ENCODE peak calls at places on chromosome 7, in four cellular contexts. Q is HepG2, W is K562, I is H1. H is an unnamed sample.

GRCh38 chr7:146655928-146656797 is 539.6 kb downstream of the CNTNAP2 start:
- DNase-seq in Q (no peak), W (no peak), I (no peak), H (no peak)

GRCh38 chr7:8435120-8435519 is 1.7 kb downstream of the NXPH1 start:
- DNase-seq in Q (no peak), W (no peak), I (no peak), H (no peak)

GRCh38 chr7:3310884-3311283 is 9.8 kb downstream of the SDK1 start:
- DNase-seq in Q (no peak), W (no peak), I (no peak), H (no peak)

GRCh38 chr7:8761731-8762130 is 328.3 kb downstream of the NXPH1 start:
- DNase-seq in Q (no peak), W (no peak), I (no peak), H (no peak)

GRCh38 chr7:93944673-93945072 is 23.1 kb downstream of the GNG11 start:
- DNase-seq in Q (no peak), W (no peak), I (no peak), H (no peak)

GRCh38 chr7:32892521-32893224 is 1.1 kb upstream of the KBTBD2 start:
- DNase-seq in Q (no peak), W (no peak), I (no peak), H (peak; percentile 4)

GRCh38 chr7:75808106-75808505 is 5.5 kb downstream of the CCL24 start:
- DNase-seq in Q (no peak), W (no peak), I (no peak), H (no peak)

GRCh38 chr7:80098795-80099194 is 35.8 kb upstream of the GNAI1 start:
- DNase-seq in Q (no peak), W (no peak), I (no peak), H (no peak)

GRCh38 chr7:46934198-46934825 is 647.6 kb downstream of the TNS3 start:
- DNase-seq in Q (no peak), W (no peak), I (no peak), H (no peak)

GRCh38 chr7:128041203-128041602 is 10.0 kb upstream of the LRRC4 start:
- DNase-seq in Q (no peak), W (no peak), I (no peak), H (no peak)

GRCh38 chr7:142482899-142483658 is 225.2 kb upstream of the PRSS58 start:
- DNase-seq in Q (peak; percentile 7), W (peak; percentile 49), I (no peak), H (peak; percentile 35)

GRCh38 chr7:30171753-30172447 is 37.1 kb downstream of the MTURN start:
- DNase-seq in Q (no peak), W (no peak), I (no peak), H (no peak)

GRCh38 chr7:153245809-153246208 is 486.3 kb downstream of the ACTR3B start:
- DNase-seq in Q (no peak), W (no peak), I (no peak), H (no peak)

GRCh38 chr7:88669913-88670312 is 89.6 kb upstream of the ZNF804B start:
- DNase-seq in Q (no peak), W (no peak), I (no peak), H (no peak)

GRCh38 chr7:123797673-123798526 is 47.1 kb upstream of the HYAL4 start:
- DNase-seq in Q (peak; percentile 86), W (peak; percentile 28), I (peak; percentile 31), H (peak; percentile 66)

GRCh38 chr7:154415709-154416399 is 363.7 kb downstream of the DPP6 start:
- DNase-seq in Q (no peak), W (no peak), I (no peak), H (no peak)

GRCh38 chr7:107889992-107890391 is 991 bp upstream of the DLD start:
- DNase-seq in Q (no peak), W (no peak), I (no peak), H (no peak)
- TF ChIP-seq FOSL1 in Q (no peak), W (no peak), I (no peak), H (no peak)

DNA sequence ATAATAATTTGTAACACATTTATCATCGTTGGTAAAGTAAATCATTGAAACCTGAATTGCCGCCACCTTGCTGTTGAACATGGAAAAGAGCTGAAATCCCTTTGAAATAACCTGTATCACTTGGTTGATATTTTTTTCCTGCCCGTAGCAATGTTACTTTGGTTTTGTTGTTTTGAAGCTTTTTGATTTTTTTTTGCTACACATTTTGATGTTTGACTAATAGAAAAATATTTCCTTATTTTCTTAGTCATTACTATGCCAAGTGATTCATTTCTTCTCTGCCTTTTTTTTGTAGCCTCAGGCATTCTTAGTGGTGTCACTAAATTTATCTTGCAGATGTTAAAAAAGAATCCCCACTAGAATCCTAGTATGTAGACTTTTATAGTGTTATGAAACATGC is 235.1 kb upstream of the MEOX2 start:
- DNase-seq in Q (no peak), W (no peak), I (no peak), H (no peak)
- H3K9ac ChIP-seq in Q (no peak overlapping the region), W (no peak overlapping the region), I (no peak overlapping the region), H (no peak overlapping the region)

DNA sequence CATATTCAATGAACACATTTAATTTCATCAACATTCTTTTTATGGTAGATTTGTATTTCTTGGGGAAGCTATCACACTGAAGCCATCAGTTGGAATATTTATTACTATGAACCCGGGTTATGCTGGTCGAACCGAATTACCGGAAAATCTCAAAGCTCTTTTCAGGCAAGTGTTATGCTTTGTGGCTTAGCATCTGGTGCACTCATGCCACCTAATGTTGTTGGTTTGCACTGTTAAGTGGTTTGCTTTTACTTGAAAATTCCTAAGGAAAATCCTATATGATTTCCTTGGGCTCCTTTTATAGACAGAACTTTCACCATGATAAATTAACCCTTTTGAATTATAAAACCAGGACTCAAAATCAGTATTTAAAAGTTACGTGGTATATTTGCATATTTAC is 147.9 kb downstream of the DNAH11 start:
- DNase-seq in Q (no peak), W (no peak), I (no peak), H (no peak)
- TF ChIP-seq FOSL1 in Q (no peak), W (no peak), I (no peak), H (no peak)

GRCh38 chr7:24972991-24973390 is 7.0 kb downstream of the OSBPL3 start:
- DNase-seq in Q (no peak), W (no peak), I (no peak), H (no peak)

GRCh38 chr7:24972166-24972477 is 7.9 kb downstream of the OSBPL3 start:
- DNase-seq in Q (no peak), W (no peak), I (no peak), H (no peak)

GRCh38 chr7:24975647-24976260 is 4.2 kb downstream of the OSBPL3 start:
- DNase-seq in Q (no peak), W (no peak), I (no peak), H (no peak)

GRCh38 chr7:24975172-24975571 is 4.8 kb downstream of the OSBPL3 start:
- DNase-seq in Q (no peak), W (no peak), I (no peak), H (no peak)

DNA sequence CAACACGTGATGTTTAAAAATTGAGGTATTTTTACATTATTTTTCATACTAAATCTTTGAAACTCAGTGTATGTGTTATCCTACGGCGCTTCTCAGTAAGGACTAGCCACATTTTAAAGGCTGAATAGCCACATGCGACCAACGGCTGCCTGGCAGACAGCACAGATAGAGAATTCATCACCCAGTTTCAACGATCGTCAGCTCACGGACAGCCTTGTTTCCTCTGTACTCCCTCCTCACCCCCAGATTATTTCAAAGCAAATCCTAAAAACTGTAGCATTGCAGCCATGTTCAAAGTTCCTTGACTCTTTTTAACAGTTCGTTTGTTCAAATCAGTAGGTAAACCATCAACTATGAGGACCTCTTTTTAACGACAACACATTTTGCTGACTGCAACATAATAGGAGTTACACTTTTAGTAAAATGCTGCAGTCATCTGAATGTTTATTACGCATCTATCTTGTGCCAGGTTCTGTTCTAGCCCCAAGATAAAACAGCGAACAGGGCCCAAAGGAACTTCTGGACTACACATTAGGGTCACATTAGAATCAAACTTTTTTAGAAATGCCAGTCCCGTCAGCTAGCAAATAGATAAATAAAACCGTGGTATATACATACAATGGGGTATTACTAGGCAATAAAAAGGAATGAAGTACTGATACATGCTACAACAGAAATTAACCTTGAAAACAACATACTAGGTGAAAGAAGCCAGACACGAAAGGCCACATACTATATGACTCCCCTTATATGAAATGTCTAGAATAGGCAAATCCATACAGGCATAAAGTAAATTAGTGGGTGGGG is 5.7 kb downstream of the OSBPL3 start:
- DNase-seq in Q (peak; percentile 23), W (no peak), I (no peak), H (no peak)
- H3K9ac ChIP-seq in Q (peak overlapping the region; percentile 35), W (no peak overlapping the region), I (no peak overlapping the region), H (no peak overlapping the region)